ENCODE peak calls at places on chromosome X, in seven cellular contexts. One of them, this sample, is unnamed.

GRCh38 chrX:39779952-39780783 is 317.6 kb downstream of the BCOR start:
- DNase-seq in esophagus squamous epithelium: no peak
- DNase-seq in A549: no peak
- DNase-seq in mesendoderm: peak; percentile 66
- DNase-seq in CD4-positive, alpha-beta memory T cell: no peak
- DNase-seq in CD4-positive, CD25-positive, alpha-beta regulatory T cell: no peak
- DNase-seq in ovary: no peak
- DNase-seq in this sample: no peak

GRCh38 chrX:112643721-112644120 is 36.0 kb downstream of the LHFPL1 start:
- DNase-seq in esophagus squamous epithelium: no peak
- DNase-seq in A549: no peak
- DNase-seq in mesendoderm: peak; percentile 1
- DNase-seq in CD4-positive, alpha-beta memory T cell: no peak
- DNase-seq in CD4-positive, CD25-positive, alpha-beta regulatory T cell: no peak
- DNase-seq in ovary: no peak
- DNase-seq in this sample: no peak

GRCh38 chrX:66638591-66639500 is at the start of gene EDA2R:
- DNase-seq in esophagus squamous epithelium: no peak
- DNase-seq in A549: peak; percentile 54
- DNase-seq in mesendoderm: peak; percentile 94
- DNase-seq in CD4-positive, alpha-beta memory T cell: peak; percentile 6
- DNase-seq in CD4-positive, CD25-positive, alpha-beta regulatory T cell: peak; percentile 54
- DNase-seq in ovary: peak; percentile 37
- DNase-seq in this sample: peak; percentile 74

GRCh38 chrX:10101269-10101668 is 55.5 kb upstream of the CLCN4 start:
- DNase-seq in esophagus squamous epithelium: no peak
- DNase-seq in A549: no peak
- DNase-seq in mesendoderm: no peak
- DNase-seq in CD4-positive, alpha-beta memory T cell: no peak
- DNase-seq in CD4-positive, CD25-positive, alpha-beta regulatory T cell: no peak
- DNase-seq in ovary: no peak
- DNase-seq in this sample: no peak

GRCh38 chrX:76453737-76454406 is 26.4 kb downstream of the MAGEE1 start:
- DNase-seq in esophagus squamous epithelium: no peak
- DNase-seq in A549: no peak
- DNase-seq in mesendoderm: peak; percentile 32
- DNase-seq in CD4-positive, alpha-beta memory T cell: no peak
- DNase-seq in CD4-positive, CD25-positive, alpha-beta regulatory T cell: no peak
- DNase-seq in ovary: no peak
- DNase-seq in this sample: peak; percentile 40

GRCh38 chrX:39541881-39542280 is 555.9 kb downstream of the BCOR start:
- DNase-seq in esophagus squamous epithelium: no peak
- DNase-seq in A549: no peak
- DNase-seq in mesendoderm: no peak
- DNase-seq in CD4-positive, alpha-beta memory T cell: no peak
- DNase-seq in CD4-positive, CD25-positive, alpha-beta regulatory T cell: no peak
- DNase-seq in ovary: no peak
- DNase-seq in this sample: no peak

GRCh38 chrX:53318766-53319353 is 37.5 kb upstream of the IQSEC2 start:
- DNase-seq in esophagus squamous epithelium: no peak
- DNase-seq in A549: no peak
- DNase-seq in mesendoderm: no peak
- DNase-seq in CD4-positive, alpha-beta memory T cell: no peak
- DNase-seq in CD4-positive, CD25-positive, alpha-beta regulatory T cell: no peak
- DNase-seq in ovary: no peak
- DNase-seq in this sample: no peak

GRCh38 chrX:69102805-69103204 is 62.4 kb downstream of the PJA1 start:
- DNase-seq in esophagus squamous epithelium: no peak
- DNase-seq in A549: no peak
- DNase-seq in mesendoderm: no peak
- DNase-seq in CD4-positive, alpha-beta memory T cell: no peak
- DNase-seq in CD4-positive, CD25-positive, alpha-beta regulatory T cell: no peak
- DNase-seq in ovary: no peak
- DNase-seq in this sample: no peak

GRCh38 chrX:109537324-109537665 is 651 bp downstream of the NXT2 start:
- DNase-seq in esophagus squamous epithelium: no peak
- DNase-seq in A549: no peak
- DNase-seq in mesendoderm: no peak
- DNase-seq in CD4-positive, alpha-beta memory T cell: no peak
- DNase-seq in CD4-positive, CD25-positive, alpha-beta regulatory T cell: no peak
- DNase-seq in ovary: no peak
- DNase-seq in this sample: no peak

GRCh38 chrX:21875013-21875412 is 19.2 kb downstream of the YY2 start:
- DNase-seq in esophagus squamous epithelium: no peak
- DNase-seq in A549: no peak
- DNase-seq in mesendoderm: no peak
- DNase-seq in CD4-positive, alpha-beta memory T cell: no peak
- DNase-seq in CD4-positive, CD25-positive, alpha-beta regulatory T cell: no peak
- DNase-seq in ovary: no peak
- DNase-seq in this sample: no peak

GRCh38 chrX:24550166-24550565 is 85.1 kb downstream of the PDK3 start:
- DNase-seq in esophagus squamous epithelium: no peak
- DNase-seq in A549: no peak
- DNase-seq in mesendoderm: no peak
- DNase-seq in CD4-positive, alpha-beta memory T cell: no peak
- DNase-seq in CD4-positive, CD25-positive, alpha-beta regulatory T cell: no peak
- DNase-seq in ovary: no peak
- DNase-seq in this sample: no peak

GRCh38 chrX:44903107-44903506 is 30.1 kb downstream of the KDM6A start:
- DNase-seq in esophagus squamous epithelium: no peak
- DNase-seq in A549: peak; percentile 41
- DNase-seq in mesendoderm: peak; percentile 7
- DNase-seq in CD4-positive, alpha-beta memory T cell: no peak
- DNase-seq in CD4-positive, CD25-positive, alpha-beta regulatory T cell: peak; percentile 58
- DNase-seq in ovary: no peak
- DNase-seq in this sample: no peak

GRCh38 chrX:118679290-118679689 is 48.1 kb upstream of the IL13RA1 start:
- DNase-seq in esophagus squamous epithelium: no peak
- DNase-seq in A549: no peak
- DNase-seq in mesendoderm: peak; percentile 1
- DNase-seq in CD4-positive, alpha-beta memory T cell: no peak
- DNase-seq in CD4-positive, CD25-positive, alpha-beta regulatory T cell: no peak
- DNase-seq in ovary: no peak
- DNase-seq in this sample: no peak

GRCh38 chrX:47194388-47194787 is 759 bp downstream of the UBA1 start:
- DNase-seq in esophagus squamous epithelium: no peak
- DNase-seq in A549: no peak
- DNase-seq in mesendoderm: no peak
- DNase-seq in CD4-positive, alpha-beta memory T cell: no peak
- DNase-seq in CD4-positive, CD25-positive, alpha-beta regulatory T cell: peak; percentile 18
- DNase-seq in ovary: no peak
- DNase-seq in this sample: no peak

GRCh38 chrX:30278365-30278764 is 30.8 kb downstream of the NR0B1 start:
- DNase-seq in esophagus squamous epithelium: no peak
- DNase-seq in A549: no peak
- DNase-seq in mesendoderm: no peak
- DNase-seq in CD4-positive, alpha-beta memory T cell: no peak
- DNase-seq in CD4-positive, CD25-positive, alpha-beta regulatory T cell: no peak
- DNase-seq in ovary: peak; percentile 16
- DNase-seq in this sample: no peak

DNA sequence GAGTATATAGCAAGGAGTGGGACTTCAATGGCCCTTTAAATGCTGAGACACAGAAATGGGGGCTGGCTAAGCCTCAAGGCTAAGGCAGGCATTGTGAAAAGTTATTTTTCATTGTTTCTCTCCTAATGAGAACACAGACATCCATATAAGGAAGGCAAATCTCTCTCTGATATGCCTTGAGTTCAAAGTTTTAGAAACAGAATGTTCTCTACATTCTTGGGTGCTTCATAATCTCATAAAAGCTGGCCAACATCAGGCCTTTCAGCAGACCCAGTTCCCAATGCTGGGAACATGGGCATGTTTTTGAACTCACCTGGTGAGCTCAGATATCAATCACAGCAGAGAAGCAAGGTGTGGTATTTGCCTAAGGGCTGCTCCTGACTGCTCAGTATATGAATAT is 19.4 kb upstream of the RAB40A start:
- DNase-seq in esophagus squamous epithelium: no peak
- DNase-seq in A549: no peak
- DNase-seq in mesendoderm: no peak
- DNase-seq in CD4-positive, alpha-beta memory T cell: no peak
- DNase-seq in CD4-positive, CD25-positive, alpha-beta regulatory T cell: no peak
- DNase-seq in ovary: peak; percentile 38
- DNase-seq in this sample: no peak
- H3K4me1 ChIP-seq in esophagus squamous epithelium: peaks cover 15% of the 10 kb centered on the region
- H3K4me1 ChIP-seq in A549: no peaks in the 10 kb centered on the region
- H3K4me1 ChIP-seq in mesendoderm: no peaks in the 10 kb centered on the region
- H3K4me1 ChIP-seq in CD4-positive, alpha-beta memory T cell: peaks cover 1% of the 10 kb centered on the region
- H3K4me1 ChIP-seq in CD4-positive, CD25-positive, alpha-beta regulatory T cell: peaks cover under 1% of the 10 kb centered on the region
- H3K4me1 ChIP-seq in ovary: peaks cover 14% of the 10 kb centered on the region
- H3K4me1 ChIP-seq in this sample: peaks cover 3% of the 10 kb centered on the region

DNA sequence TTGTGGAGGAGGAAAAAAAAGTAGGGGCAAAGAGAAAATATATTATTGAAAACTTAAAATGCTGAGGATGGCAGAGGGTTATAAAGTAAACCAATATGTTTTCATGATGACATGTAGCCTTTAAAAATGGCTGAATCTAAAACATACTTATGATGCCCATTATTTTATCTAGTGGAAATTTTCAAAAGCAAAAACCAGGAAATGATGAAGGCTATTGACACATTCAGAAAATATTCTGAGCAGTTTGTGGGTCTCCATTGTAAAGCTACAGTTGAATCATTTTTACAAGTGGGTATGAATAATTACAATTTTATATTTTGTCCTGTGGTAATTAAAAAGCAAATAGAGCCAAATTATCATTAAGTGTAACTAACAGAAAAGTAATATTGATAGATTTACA is 10.7 kb downstream of the PLS3 start:
- DNase-seq in esophagus squamous epithelium: no peak
- DNase-seq in A549: no peak
- DNase-seq in mesendoderm: no peak
- DNase-seq in CD4-positive, alpha-beta memory T cell: no peak
- DNase-seq in CD4-positive, CD25-positive, alpha-beta regulatory T cell: no peak
- DNase-seq in ovary: no peak
- DNase-seq in this sample: no peak
- H3K27ac ChIP-seq in esophagus squamous epithelium: no peak overlapping the region
- H3K27ac ChIP-seq in A549: no peak overlapping the region
- H3K27ac ChIP-seq in mesendoderm: no peak overlapping the region
- H3K27ac ChIP-seq in CD4-positive, alpha-beta memory T cell: no peak overlapping the region
- H3K27ac ChIP-seq in CD4-positive, CD25-positive, alpha-beta regulatory T cell: no peak overlapping the region
- H3K27ac ChIP-seq in ovary: no peak overlapping the region
- H3K27ac ChIP-seq in this sample: no peak overlapping the region

GRCh38 chrX:154488336-154489075 is 1.9 kb downstream of the SLC10A3 start:
- DNase-seq in esophagus squamous epithelium: no peak
- DNase-seq in A549: no peak
- DNase-seq in mesendoderm: no peak
- DNase-seq in CD4-positive, alpha-beta memory T cell: no peak
- DNase-seq in CD4-positive, CD25-positive, alpha-beta regulatory T cell: no peak
- DNase-seq in ovary: no peak
- DNase-seq in this sample: no peak
- H3K4me3 ChIP-seq in esophagus squamous epithelium: no peak overlapping the region
- H3K4me3 ChIP-seq in A549: no peak overlapping the region
- H3K4me3 ChIP-seq in mesendoderm: no peak overlapping the region
- H3K4me3 ChIP-seq in CD4-positive, alpha-beta memory T cell: no peak overlapping the region
- H3K4me3 ChIP-seq in CD4-positive, CD25-positive, alpha-beta regulatory T cell: no peak overlapping the region
- H3K4me3 ChIP-seq in ovary: no peak overlapping the region
- H3K4me3 ChIP-seq in this sample: no peak overlapping the region

DNA sequence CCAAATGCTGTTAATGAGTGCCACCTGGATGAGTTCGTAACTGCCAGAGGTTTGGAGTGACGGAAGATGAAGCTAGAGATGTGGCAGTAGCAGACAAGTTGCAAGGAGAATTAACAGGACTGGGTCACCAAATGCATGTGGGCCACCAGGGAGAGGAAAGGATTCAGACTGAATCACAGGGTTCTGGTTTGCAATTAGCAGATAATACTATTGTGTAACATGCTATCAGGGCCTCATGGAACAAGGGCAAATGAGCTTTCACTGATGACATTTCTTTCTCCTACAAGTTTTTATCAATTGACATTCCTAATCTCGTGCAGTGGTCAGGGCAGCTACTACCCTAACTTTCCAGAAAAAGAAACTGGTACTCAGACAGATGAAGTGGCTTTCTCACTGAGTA is 21.4 kb downstream of the GAB3 start:
- DNase-seq in esophagus squamous epithelium: no peak
- DNase-seq in A549: no peak
- DNase-seq in mesendoderm: no peak
- DNase-seq in CD4-positive, alpha-beta memory T cell: no peak
- DNase-seq in CD4-positive, CD25-positive, alpha-beta regulatory T cell: no peak
- DNase-seq in ovary: no peak
- DNase-seq in this sample: no peak
- H3K4me1 ChIP-seq in esophagus squamous epithelium: peaks cover 77% of the 10 kb centered on the region
- H3K4me1 ChIP-seq in A549: peaks cover 43% of the 10 kb centered on the region
- H3K4me1 ChIP-seq in mesendoderm: no peaks in the 10 kb centered on the region
- H3K4me1 ChIP-seq in CD4-positive, alpha-beta memory T cell: peaks cover 88% of the 10 kb centered on the region
- H3K4me1 ChIP-seq in CD4-positive, CD25-positive, alpha-beta regulatory T cell: peaks cover 13% of the 10 kb centered on the region
- H3K4me1 ChIP-seq in ovary: peaks cover 4% of the 10 kb centered on the region
- H3K4me1 ChIP-seq in this sample: peaks cover 8% of the 10 kb centered on the region

This sample was measured in aorta.